ENCODE peak calls at places on chromosomes 4 and X, in four cellular contexts. R, K, J and Y are unnamed samples.
A peak's percentile ranks its signal among the peaks of the same experiment; 100 is the strongest.

GRCh38 chr4:1010522-1011021 is 854 bp upstream of the FGFRL1 start:
- DNase-seq in K (peak; percentile 63), R (peak; percentile 35), J (peak; percentile 89), Y (no peak)

GRCh38 chr4:158810487-158811215 is 41.8 kb downstream of the FNIP2 start:
- DNase-seq in R (peak; percentile 69), J (peak; percentile 89), K (no peak), Y (peak; percentile 97)

GRCh38 chr4:104989363-104989762 is 157.3 kb upstream of the TET2 start:
- DNase-seq in J (no peak), K (no peak), R (no peak), Y (no peak)

GRCh38 chr4:103091601-103092223 is 7.9 kb downstream of the BDH2 start:
- DNase-seq in K (peak; percentile 72), J (peak; percentile 57), R (no peak), Y (no peak)

GRCh38 chrX:20217906-20218305 is 48.8 kb downstream of the RPS6KA3 start:
- DNase-seq in R (no peak), K (peak; percentile 22), J (no peak), Y (no peak)

GRCh38 chr4:53450773-53451172 is 73.3 kb downstream of the FIP1L1 start:
- DNase-seq in R (no peak), K (no peak), J (no peak), Y (no peak)

GRCh38 chr4:131388277-131388676 is 1760.8 kb upstream of the PCDH10 start:
- DNase-seq in K (no peak), R (no peak), J (no peak), Y (no peak)

GRCh38 chrX:826026-826425 is 195.4 kb downstream of the SHOX start:
- DNase-seq in J (no peak), K (no peak), R (no peak), Y (peak; percentile 99)

GRCh38 chr4:38322709-38323108 is 341.3 kb upstream of the KLF3 start:
- DNase-seq in R (peak; percentile 47), J (no peak), K (peak; percentile 44), Y (peak; percentile 41)

DNA sequence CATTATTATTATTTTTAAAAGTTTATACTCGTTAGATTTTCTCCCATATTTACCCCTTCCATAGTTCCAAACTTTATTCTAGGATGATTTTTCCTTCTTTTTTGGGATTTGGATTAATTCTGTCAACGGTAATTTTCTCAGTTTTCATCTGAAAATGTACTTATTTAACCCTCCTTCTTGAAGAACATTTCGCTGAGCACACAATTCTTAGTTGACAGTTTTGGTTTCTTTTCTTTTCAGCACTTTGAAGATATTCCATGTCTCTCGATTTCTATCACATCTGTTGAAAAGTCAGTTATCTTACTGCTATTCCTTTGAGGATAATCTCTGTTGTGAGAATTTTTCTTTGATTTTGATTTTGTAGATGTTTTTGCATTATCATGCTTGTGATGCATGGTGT is 85.2 kb downstream of the SCLT1 start:
- DNase-seq in K (no peak), J (no peak), R (no peak), Y (no peak)
- TF ChIP-seq CTCF in K (no peak), J (no peak), R (no peak), Y (no peak)

DNA sequence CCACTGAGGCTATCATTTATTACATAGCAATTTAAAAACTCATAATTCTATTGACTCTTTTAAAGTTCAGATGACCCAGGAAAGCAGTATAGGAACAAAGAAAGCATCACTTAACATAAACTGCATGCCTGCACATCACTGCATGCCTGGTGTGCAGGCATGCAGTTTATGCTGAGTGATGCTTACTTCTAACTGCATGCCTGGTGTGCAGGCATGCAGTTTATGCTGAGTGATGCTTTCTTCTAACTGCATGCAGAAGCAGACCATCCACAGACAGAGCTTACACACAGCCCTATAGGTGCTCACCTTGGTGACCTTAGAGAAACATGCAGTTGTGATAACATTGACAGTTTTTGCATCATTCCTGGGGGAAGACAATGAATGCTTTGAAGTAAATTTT is 17.0 kb downstream of the SDAD1 start:
- DNase-seq in J (no peak), R (no peak), K (no peak), Y (no peak)
- H3K36me3 ChIP-seq in J (peaks cover 16% of the 10 kb centered on the region), R (peaks cover 70% of the 10 kb centered on the region), K (peaks cover 94% of the 10 kb centered on the region), Y (peaks cover 15% of the 10 kb centered on the region)

DNA sequence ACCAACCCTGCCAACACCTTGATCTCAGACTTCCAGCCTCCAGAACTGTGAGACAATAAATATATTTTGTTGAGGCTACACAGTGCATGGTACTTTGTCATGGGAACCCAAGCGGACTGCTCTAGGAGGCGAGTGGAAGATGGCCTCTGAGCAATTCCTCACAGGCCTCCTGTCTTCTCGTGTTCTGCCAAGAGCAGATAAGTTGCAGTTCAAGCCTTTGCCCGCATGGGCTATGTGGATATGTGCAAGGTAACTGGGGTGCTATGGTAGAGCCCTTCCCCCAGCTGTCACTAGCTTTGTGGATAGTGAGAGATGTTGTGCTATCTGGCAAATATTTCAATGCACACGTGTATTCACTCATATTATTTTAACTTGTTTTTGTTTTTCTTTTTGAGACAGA is 156.0 kb upstream of the BCOR start:
- DNase-seq in J (no peak), R (no peak), K (peak; percentile 51), Y (no peak)
- H3K4me3 ChIP-seq in J (no peak overlapping the region), R (no peak overlapping the region), K (no peak overlapping the region), Y (no peak overlapping the region)

GRCh38 chr4:108180513-108180912 is 11.8 kb upstream of the LEF1 start:
- DNase-seq in J (no peak), R (no peak), K (no peak), Y (no peak)
- TF ChIP-seq CTCF in J (no peak), R (no peak), K (no peak), Y (no peak)

GRCh38 chr4:185270037-185270436 is 60.6 kb downstream of the SNX25 start:
- DNase-seq in K (no peak), J (no peak), R (no peak), Y (no peak)

GRCh38 chr4:185269286-185269685 is 59.9 kb downstream of the SNX25 start:
- DNase-seq in R (no peak), K (no peak), J (peak; percentile 91), Y (no peak)

GRCh38 chr4:185272232-185272631 is 62.8 kb downstream of the SNX25 start:
- DNase-seq in J (no peak), R (no peak), K (no peak), Y (no peak)

GRCh38 chr4:185275501-185275900 is 66.1 kb downstream of the SNX25 start:
- DNase-seq in J (no peak), R (no peak), K (no peak), Y (no peak)

DNA sequence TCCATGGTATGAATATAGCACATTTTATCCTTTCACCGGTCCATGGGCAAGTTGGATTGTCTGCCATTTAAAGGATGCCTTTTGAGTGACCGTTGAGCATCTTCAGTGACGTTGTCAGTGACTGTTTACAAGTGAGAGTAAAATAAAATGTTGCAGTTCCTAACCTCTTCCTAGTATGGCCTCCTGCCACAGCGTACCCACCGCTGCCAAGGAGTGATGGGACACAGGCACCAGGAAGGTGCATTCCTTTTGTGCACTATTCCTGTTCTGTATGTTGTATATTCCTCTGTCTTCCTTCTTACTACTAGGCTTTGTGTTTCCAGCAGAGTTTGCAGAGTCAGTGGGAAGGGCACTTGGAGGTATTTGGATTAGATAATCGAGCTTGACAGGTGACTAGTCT is 61.5 kb downstream of the SNX25 start:
- DNase-seq in R (no peak), J (no peak), K (no peak), Y (no peak)
- H3K36me3 ChIP-seq in R (no peaks in the 10 kb centered on the region), J (no peaks in the 10 kb centered on the region), K (peaks cover 12% of the 10 kb centered on the region), Y (no peaks in the 10 kb centered on the region)

DNA sequence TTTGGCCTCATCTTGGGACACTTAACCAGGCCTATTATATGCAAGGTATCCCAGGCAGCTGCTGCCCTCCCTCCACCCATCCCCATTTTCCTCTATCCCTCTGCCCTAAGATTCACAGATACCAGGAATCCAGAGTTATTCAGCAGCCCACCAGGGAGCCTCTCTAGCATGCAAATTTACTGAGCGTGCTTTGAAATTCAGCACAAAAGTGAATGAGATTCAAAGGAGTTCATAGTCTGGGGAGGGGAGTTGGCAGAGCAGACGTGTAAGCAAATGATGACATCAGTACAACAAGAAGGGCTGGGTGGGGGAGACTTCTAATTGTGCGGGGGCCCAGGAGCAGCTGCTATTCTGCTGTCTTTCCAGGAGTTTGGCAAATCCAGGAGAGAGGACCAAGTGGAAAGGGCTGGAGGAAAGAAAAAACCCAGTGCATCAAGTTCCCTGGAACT is 1.7 kb upstream of the MTM1 start:
- DNase-seq in J (no peak), K (no peak), R (no peak), Y (no peak)
- H3K4me3 ChIP-seq in J (no peak overlapping the region), K (no peak overlapping the region), R (no peak overlapping the region), Y (no peak overlapping the region)

DNA sequence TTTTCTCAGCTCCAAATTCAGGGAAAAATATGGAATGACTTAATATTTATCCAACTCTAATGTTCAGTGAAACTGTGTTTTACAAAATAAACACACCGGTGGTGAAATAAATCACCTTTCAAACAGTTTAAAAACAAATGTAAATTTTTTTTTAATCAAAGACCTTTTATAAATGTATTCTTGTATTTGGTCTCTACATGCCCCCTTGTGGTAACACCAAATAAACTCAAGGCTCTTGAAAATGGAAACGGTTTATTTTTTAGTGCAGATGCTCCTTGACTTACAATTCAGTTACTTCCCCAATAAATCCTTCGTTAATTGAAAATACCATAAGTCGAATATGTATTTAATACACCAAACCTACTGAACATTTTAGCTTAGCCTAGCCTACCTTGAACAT is 45.9 kb upstream of the ITM2A start:
- DNase-seq in J (no peak), R (no peak), K (peak; percentile 23), Y (no peak)
- TF ChIP-seq CTCF in J (peak; percentile 55), R (peak; percentile 29), K (peak; percentile 11), Y (peak; percentile 17)

GRCh38 chr4:34170941-34171340 is 2073.4 kb downstream of the ARAP2 start:
- DNase-seq in K (no peak), J (no peak), R (no peak), Y (no peak)
- H3K36me3 ChIP-seq in K (no peaks in the 10 kb centered on the region), J (no peaks in the 10 kb centered on the region), R (no peaks in the 10 kb centered on the region), Y (no peaks in the 10 kb centered on the region)